ENCODE peak calls at places on chromosomes 7 and 10, in nine cellular contexts. One of them, this sample, is unnamed.

GRCh38 chr10:30553625-30554442 is 75.7 kb downstream of the LYZL2 start:
- DNase-seq in fibroblast of mammary gland: peak; percentile 75
- DNase-seq in thyroid gland: peak; percentile 76
- DNase-seq in uterus: peak; percentile 69
- DNase-seq in lower lobe of right lung: peak; percentile 76
- DNase-seq in right atrium auricular region: peak; percentile 86
- DNase-seq in epithelial cell of esophagus: peak; percentile 55
- DNase-seq in pancreas: peak; percentile 52
- DNase-seq in cardiac muscle cell: peak; percentile 26
- DNase-seq in this sample: no peak

GRCh38 chr7:157432541-157432956 is 95.7 kb downstream of the DNAJB6 start:
- DNase-seq in fibroblast of mammary gland: peak; percentile 61
- DNase-seq in thyroid gland: peak; percentile 21
- DNase-seq in uterus: peak; percentile 23
- DNase-seq in lower lobe of right lung: peak; percentile 54
- DNase-seq in right atrium auricular region: no peak
- DNase-seq in epithelial cell of esophagus: peak; percentile 65
- DNase-seq in pancreas: no peak
- DNase-seq in cardiac muscle cell: no peak
- DNase-seq in this sample: peak; percentile 41

GRCh38 chr7:105849122-105849855 is 27.1 kb downstream of the ATXN7L1 start:
- DNase-seq in fibroblast of mammary gland: peak; percentile 15
- DNase-seq in thyroid gland: no peak
- DNase-seq in uterus: no peak
- DNase-seq in lower lobe of right lung: no peak
- DNase-seq in right atrium auricular region: no peak
- DNase-seq in epithelial cell of esophagus: peak; percentile 68
- DNase-seq in pancreas: no peak
- DNase-seq in cardiac muscle cell: no peak
- DNase-seq in this sample: peak; percentile 35

GRCh38 chr10:13823046-13823711 is 236.4 kb downstream of the PRPF18 start:
- DNase-seq in fibroblast of mammary gland: no peak
- DNase-seq in thyroid gland: no peak
- DNase-seq in uterus: no peak
- DNase-seq in lower lobe of right lung: no peak
- DNase-seq in right atrium auricular region: no peak
- DNase-seq in epithelial cell of esophagus: no peak
- DNase-seq in pancreas: no peak
- DNase-seq in cardiac muscle cell: no peak
- DNase-seq in this sample: no peak

GRCh38 chr7:23396222-23396621 is 74.1 kb downstream of the IGF2BP3 start:
- DNase-seq in fibroblast of mammary gland: peak; percentile 69
- DNase-seq in thyroid gland: no peak
- DNase-seq in uterus: no peak
- DNase-seq in lower lobe of right lung: no peak
- DNase-seq in right atrium auricular region: no peak
- DNase-seq in epithelial cell of esophagus: no peak
- DNase-seq in pancreas: no peak
- DNase-seq in cardiac muscle cell: no peak
- DNase-seq in this sample: no peak

GRCh38 chr7:36943591-36944430 is 219.5 kb upstream of the AOAH start:
- DNase-seq in fibroblast of mammary gland: no peak
- DNase-seq in thyroid gland: no peak
- DNase-seq in uterus: no peak
- DNase-seq in lower lobe of right lung: no peak
- DNase-seq in right atrium auricular region: no peak
- DNase-seq in epithelial cell of esophagus: no peak
- DNase-seq in pancreas: no peak
- DNase-seq in cardiac muscle cell: no peak
- DNase-seq in this sample: no peak

GRCh38 chr10:23171232-23171876 is 20.8 kb upstream of the PTF1A start:
- DNase-seq in fibroblast of mammary gland: peak; percentile 28
- DNase-seq in thyroid gland: peak; percentile 61
- DNase-seq in uterus: no peak
- DNase-seq in lower lobe of right lung: no peak
- DNase-seq in right atrium auricular region: no peak
- DNase-seq in epithelial cell of esophagus: peak; percentile 57
- DNase-seq in pancreas: no peak
- DNase-seq in cardiac muscle cell: peak; percentile 84
- DNase-seq in this sample: no peak

GRCh38 chr7:3955751-3956696 is 655.0 kb downstream of the SDK1 start:
- DNase-seq in fibroblast of mammary gland: no peak
- DNase-seq in thyroid gland: peak; percentile 63
- DNase-seq in uterus: no peak
- DNase-seq in lower lobe of right lung: no peak
- DNase-seq in right atrium auricular region: no peak
- DNase-seq in epithelial cell of esophagus: peak; percentile 92
- DNase-seq in pancreas: no peak
- DNase-seq in cardiac muscle cell: no peak
- DNase-seq in this sample: no peak

GRCh38 chr7:69564454-69565417 is 33.5 kb upstream of the AUTS2 start:
- DNase-seq in fibroblast of mammary gland: peak; percentile 81
- DNase-seq in thyroid gland: peak; percentile 19
- DNase-seq in uterus: peak; percentile 19
- DNase-seq in lower lobe of right lung: no peak
- DNase-seq in right atrium auricular region: no peak
- DNase-seq in epithelial cell of esophagus: no peak
- DNase-seq in pancreas: no peak
- DNase-seq in cardiac muscle cell: peak; percentile 63
- DNase-seq in this sample: no peak

GRCh38 chr7:1499367-1500029 is 4.7 kb downstream of the INTS1 start:
- DNase-seq in fibroblast of mammary gland: no peak
- DNase-seq in thyroid gland: no peak
- DNase-seq in uterus: no peak
- DNase-seq in lower lobe of right lung: no peak
- DNase-seq in right atrium auricular region: no peak
- DNase-seq in epithelial cell of esophagus: no peak
- DNase-seq in pancreas: no peak
- DNase-seq in cardiac muscle cell: no peak
- DNase-seq in this sample: no peak

GRCh38 chr10:36057180-36057579 is 415.1 kb upstream of the FZD8 start:
- DNase-seq in fibroblast of mammary gland: no peak
- DNase-seq in thyroid gland: no peak
- DNase-seq in uterus: no peak
- DNase-seq in lower lobe of right lung: no peak
- DNase-seq in right atrium auricular region: no peak
- DNase-seq in epithelial cell of esophagus: no peak
- DNase-seq in pancreas: no peak
- DNase-seq in cardiac muscle cell: no peak
- DNase-seq in this sample: no peak

GRCh38 chr7:48177271-48177670 is 6.0 kb downstream of the ABCA13 start:
- DNase-seq in fibroblast of mammary gland: no peak
- DNase-seq in thyroid gland: peak; percentile 17
- DNase-seq in uterus: no peak
- DNase-seq in lower lobe of right lung: no peak
- DNase-seq in right atrium auricular region: no peak
- DNase-seq in epithelial cell of esophagus: no peak
- DNase-seq in pancreas: no peak
- DNase-seq in cardiac muscle cell: no peak
- DNase-seq in this sample: no peak

GRCh38 chr10:131149586-131149985 is 161.9 kb downstream of the TCERG1L start:
- DNase-seq in fibroblast of mammary gland: no peak
- DNase-seq in thyroid gland: no peak
- DNase-seq in uterus: no peak
- DNase-seq in lower lobe of right lung: peak; percentile 12
- DNase-seq in right atrium auricular region: no peak
- DNase-seq in epithelial cell of esophagus: no peak
- DNase-seq in pancreas: no peak
- DNase-seq in cardiac muscle cell: no peak
- DNase-seq in this sample: no peak

GRCh38 chr10:28181478-28182096 is 121.3 kb downstream of the MPP7 start:
- DNase-seq in fibroblast of mammary gland: peak; percentile 4
- DNase-seq in thyroid gland: no peak
- DNase-seq in uterus: no peak
- DNase-seq in lower lobe of right lung: no peak
- DNase-seq in right atrium auricular region: no peak
- DNase-seq in epithelial cell of esophagus: no peak
- DNase-seq in pancreas: no peak
- DNase-seq in cardiac muscle cell: no peak
- DNase-seq in this sample: no peak

GRCh38 chr10:43126759-43127424 is 11.4 kb upstream of the CSGALNACT2 start:
- DNase-seq in fibroblast of mammary gland: no peak
- DNase-seq in thyroid gland: no peak
- DNase-seq in uterus: no peak
- DNase-seq in lower lobe of right lung: no peak
- DNase-seq in right atrium auricular region: peak; percentile 40
- DNase-seq in epithelial cell of esophagus: no peak
- DNase-seq in pancreas: peak; percentile 10
- DNase-seq in cardiac muscle cell: no peak
- DNase-seq in this sample: no peak

GRCh38 chr10:5252177-5253037 is 55.8 kb downstream of the AKR1C4 start:
- DNase-seq in fibroblast of mammary gland: peak; percentile 28
- DNase-seq in thyroid gland: no peak
- DNase-seq in uterus: no peak
- DNase-seq in lower lobe of right lung: no peak
- DNase-seq in right atrium auricular region: no peak
- DNase-seq in epithelial cell of esophagus: peak; percentile 49
- DNase-seq in pancreas: no peak
- DNase-seq in cardiac muscle cell: no peak
- DNase-seq in this sample: no peak

GRCh38 chr10:50600286-50600685 is 23.5 kb downstream of the SGMS1 start:
- DNase-seq in fibroblast of mammary gland: no peak
- DNase-seq in thyroid gland: no peak
- DNase-seq in uterus: no peak
- DNase-seq in lower lobe of right lung: no peak
- DNase-seq in right atrium auricular region: no peak
- DNase-seq in epithelial cell of esophagus: peak; percentile 57
- DNase-seq in pancreas: no peak
- DNase-seq in cardiac muscle cell: no peak
- DNase-seq in this sample: no peak

DNA sequence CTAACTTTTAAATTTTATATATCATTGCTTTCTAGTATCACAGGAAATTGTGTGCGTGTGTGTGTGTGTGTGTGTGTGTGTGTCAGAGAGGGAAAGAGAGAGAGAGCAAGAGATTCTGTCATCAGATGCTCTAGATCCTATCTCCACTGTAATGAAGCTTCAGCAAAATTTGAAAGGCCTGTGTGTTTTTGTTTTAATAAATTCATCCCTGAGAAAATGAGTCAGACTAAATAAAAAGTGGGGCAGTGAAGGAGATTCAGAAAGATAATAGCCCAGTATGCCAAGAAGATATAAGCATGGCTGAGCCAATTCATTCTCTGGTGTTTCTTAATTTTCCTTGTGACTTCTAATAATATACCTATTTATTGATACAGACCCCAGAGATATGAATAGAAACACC is 184.2 kb upstream of the TMEM196 start:
- DNase-seq in fibroblast of mammary gland: peak; percentile 44
- DNase-seq in thyroid gland: no peak
- DNase-seq in uterus: no peak
- DNase-seq in lower lobe of right lung: no peak
- DNase-seq in right atrium auricular region: no peak
- DNase-seq in epithelial cell of esophagus: no peak
- DNase-seq in pancreas: no peak
- DNase-seq in cardiac muscle cell: no peak
- DNase-seq in this sample: no peak
- H3K4me3 ChIP-seq in fibroblast of mammary gland: no peak overlapping the region
- H3K4me3 ChIP-seq in thyroid gland: no peak overlapping the region
- H3K4me3 ChIP-seq in uterus: no peak overlapping the region
- H3K4me3 ChIP-seq in lower lobe of right lung: no peak overlapping the region
- H3K4me3 ChIP-seq in right atrium auricular region: no peak overlapping the region
- H3K4me3 ChIP-seq in epithelial cell of esophagus: no peak overlapping the region
- H3K4me3 ChIP-seq in pancreas: no peak overlapping the region
- H3K4me3 ChIP-seq in cardiac muscle cell: no peak overlapping the region
- H3K4me3 ChIP-seq in this sample: no peak overlapping the region

DNA sequence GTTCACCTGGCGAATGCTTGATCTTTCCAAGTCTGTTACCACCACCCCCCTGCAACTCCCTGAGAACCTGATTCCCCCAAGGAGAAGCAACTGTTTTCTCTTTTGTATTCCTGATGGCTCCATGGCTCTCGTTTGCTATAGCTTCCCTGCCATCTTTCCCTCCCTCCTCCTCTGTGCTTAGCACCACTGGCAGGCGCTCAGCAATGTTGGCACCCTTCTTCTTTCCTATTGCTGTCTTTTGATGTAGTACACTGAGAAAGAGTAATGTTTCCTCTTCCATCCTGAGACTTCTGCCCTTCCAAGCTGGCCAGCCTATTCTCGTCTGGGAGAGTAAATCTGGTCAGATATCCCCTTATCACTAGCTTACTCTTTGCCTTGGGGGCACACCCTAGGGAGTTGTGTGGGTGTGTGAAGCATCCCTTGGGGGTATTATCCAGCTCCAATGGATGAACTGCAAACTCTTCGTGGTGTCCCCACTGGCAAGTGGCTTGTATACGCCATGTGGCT is 74.0 kb downstream of the BMPER start:
- DNase-seq in fibroblast of mammary gland: no peak
- DNase-seq in thyroid gland: no peak
- DNase-seq in uterus: no peak
- DNase-seq in lower lobe of right lung: no peak
- DNase-seq in right atrium auricular region: no peak
- DNase-seq in epithelial cell of esophagus: no peak
- DNase-seq in pancreas: no peak
- DNase-seq in cardiac muscle cell: no peak
- DNase-seq in this sample: no peak
- H3K4me3 ChIP-seq in fibroblast of mammary gland: no peak overlapping the region
- H3K4me3 ChIP-seq in thyroid gland: no peak overlapping the region
- H3K4me3 ChIP-seq in uterus: no peak overlapping the region
- H3K4me3 ChIP-seq in lower lobe of right lung: no peak overlapping the region
- H3K4me3 ChIP-seq in right atrium auricular region: no peak overlapping the region
- H3K4me3 ChIP-seq in epithelial cell of esophagus: no peak overlapping the region
- H3K4me3 ChIP-seq in pancreas: no peak overlapping the region
- H3K4me3 ChIP-seq in cardiac muscle cell: no peak overlapping the region
- H3K4me3 ChIP-seq in this sample: no peak overlapping the region

GRCh38 chr7:25564980-25565379 is 336.7 kb upstream of the NPVF start:
- DNase-seq in fibroblast of mammary gland: no peak
- DNase-seq in thyroid gland: peak; percentile 40
- DNase-seq in uterus: no peak
- DNase-seq in lower lobe of right lung: no peak
- DNase-seq in right atrium auricular region: no peak
- DNase-seq in epithelial cell of esophagus: no peak
- DNase-seq in pancreas: no peak
- DNase-seq in cardiac muscle cell: no peak
- DNase-seq in this sample: no peak

GRCh38 chr7:25567430-25567829 is 339.1 kb upstream of the NPVF start:
- DNase-seq in fibroblast of mammary gland: no peak
- DNase-seq in thyroid gland: no peak
- DNase-seq in uterus: no peak
- DNase-seq in lower lobe of right lung: no peak
- DNase-seq in right atrium auricular region: no peak
- DNase-seq in epithelial cell of esophagus: no peak
- DNase-seq in pancreas: no peak
- DNase-seq in cardiac muscle cell: no peak
- DNase-seq in this sample: no peak

GRCh38 chr7:25569765-25570164 is 341.5 kb upstream of the NPVF start:
- DNase-seq in fibroblast of mammary gland: no peak
- DNase-seq in thyroid gland: no peak
- DNase-seq in uterus: no peak
- DNase-seq in lower lobe of right lung: no peak
- DNase-seq in right atrium auricular region: no peak
- DNase-seq in epithelial cell of esophagus: no peak
- DNase-seq in pancreas: no peak
- DNase-seq in cardiac muscle cell: no peak
- DNase-seq in this sample: no peak

GRCh38 chr7:25565949-25566348 is 337.7 kb upstream of the NPVF start:
- DNase-seq in fibroblast of mammary gland: peak; percentile 76
- DNase-seq in thyroid gland: peak; percentile 66
- DNase-seq in uterus: peak; percentile 79
- DNase-seq in lower lobe of right lung: peak; percentile 60
- DNase-seq in right atrium auricular region: peak; percentile 82
- DNase-seq in epithelial cell of esophagus: peak; percentile 72
- DNase-seq in pancreas: peak; percentile 29
- DNase-seq in cardiac muscle cell: peak; percentile 75
- DNase-seq in this sample: peak; percentile 75
- H3K4me3 ChIP-seq in fibroblast of mammary gland: no peak overlapping the region
- H3K4me3 ChIP-seq in thyroid gland: no peak overlapping the region
- H3K4me3 ChIP-seq in uterus: no peak overlapping the region
- H3K4me3 ChIP-seq in lower lobe of right lung: no peak overlapping the region
- H3K4me3 ChIP-seq in right atrium auricular region: no peak overlapping the region
- H3K4me3 ChIP-seq in epithelial cell of esophagus: no peak overlapping the region
- H3K4me3 ChIP-seq in pancreas: no peak overlapping the region
- H3K4me3 ChIP-seq in cardiac muscle cell: no peak overlapping the region
- H3K4me3 ChIP-seq in this sample: no peak overlapping the region

GRCh38 chr10:119418401-119418800 is 124.1 kb downstream of the RGS10 start:
- DNase-seq in fibroblast of mammary gland: no peak
- DNase-seq in thyroid gland: no peak
- DNase-seq in uterus: no peak
- DNase-seq in lower lobe of right lung: no peak
- DNase-seq in right atrium auricular region: no peak
- DNase-seq in epithelial cell of esophagus: no peak
- DNase-seq in pancreas: no peak
- DNase-seq in cardiac muscle cell: no peak
- DNase-seq in this sample: no peak
- H3K4me3 ChIP-seq in fibroblast of mammary gland: no peak overlapping the region
- H3K4me3 ChIP-seq in thyroid gland: no peak overlapping the region
- H3K4me3 ChIP-seq in uterus: no peak overlapping the region
- H3K4me3 ChIP-seq in lower lobe of right lung: no peak overlapping the region
- H3K4me3 ChIP-seq in right atrium auricular region: no peak overlapping the region
- H3K4me3 ChIP-seq in epithelial cell of esophagus: no peak overlapping the region
- H3K4me3 ChIP-seq in pancreas: no peak overlapping the region
- H3K4me3 ChIP-seq in cardiac muscle cell: no peak overlapping the region
- H3K4me3 ChIP-seq in this sample: no peak overlapping the region

This sample was measured in Jurkat, Clone E6-1.